ENCODE peak calls at places on chromosomes 1 and 21, in eight cellular contexts. R is renal cortical epithelial cell; D is thyroid gland; A is OCI-M1; X is midbrain; Z is substantia nigra; K is activated naive CD4-positive, alpha-beta T cell; Y is activated CD8-positive, alpha-beta memory T cell treated with anti-CD3 and anti-CD28 coated beads, Interleukin-2, amount 10 ng/mL, durations not matched to agents 7 days and 5 days. U is an unnamed sample.

GRCh38 chr1:6342031-6342430 is 51.5 kb downstream of the ACOT7 start:
- DNase-seq in R (no peak), D (no peak), A (no peak), X (no peak), Z (no peak), K (no peak), Y (no peak), U (no peak)

GRCh38 chr1:76303348-76303712 is 228.8 kb downstream of the ST6GALNAC3 start:
- DNase-seq in R (no peak), D (no peak), A (no peak), X (no peak), Z (no peak), K (no peak), Y (no peak), U (no peak)

GRCh38 chr1:65788762-65789161 is 3.9 kb upstream of the PDE4B start:
- DNase-seq in R (no peak), D (no peak), A (no peak), X (no peak), Z (no peak), K (no peak), Y (no peak), U (no peak)

GRCh38 chr1:223887724-223888428 is 42.1 kb upstream of the TP53BP2 start:
- DNase-seq in R (peak), D (peak), A (no peak), X (no peak), Z (no peak), K (no peak), Y (no peak), U (peak)

GRCh38 chr1:234907585-234908457 is 220.8 kb downstream of the TOMM20 start:
- DNase-seq in R (peak), D (no peak), A (no peak), X (no peak), Z (no peak), K (no peak), Y (no peak), U (no peak)

GRCh38 chr1:246302251-246302625 is 204.8 kb downstream of the SMYD3 start:
- DNase-seq in R (no peak), D (no peak), A (no peak), X (no peak), Z (no peak), K (no peak), Y (no peak), U (no peak)

GRCh38 chr21:41589620-41590175 is 81.7 kb upstream of the TMPRSS2 start:
- DNase-seq in R (no peak), D (no peak), A (no peak), X (no peak), Z (no peak), K (no peak), Y (no peak), U (no peak)

GRCh38 chr1:170776777-170777176 is 112.8 kb downstream of the PRRX1 start:
- DNase-seq in R (no peak), D (no peak), A (no peak), X (no peak), Z (no peak), K (no peak), Y (no peak), U (no peak)

GRCh38 chr1:47697616-47698335 is 259.9 kb downstream of the FOXD2 start:
- DNase-seq in R (no peak), D (no peak), A (no peak), X (no peak), Z (no peak), K (no peak), Y (no peak), U (no peak)

GRCh38 chr21:25733859-25734653 is 648 bp downstream of the ATP5PF start:
- DNase-seq in R (peak), D (no peak), A (peak), X (peak), Z (no peak), K (peak), Y (peak), U (peak)

GRCh38 chr1:5993553-5994510 is 1.6 kb upstream of the NPHP4 start:
- DNase-seq in R (no peak), D (no peak), A (peak), X (no peak), Z (no peak), K (no peak), Y (peak), U (no peak)

GRCh38 chr1:200272669-200273068 is 137.2 kb downstream of the ZNF281 start:
- DNase-seq in R (no peak), D (no peak), A (no peak), X (no peak), Z (no peak), K (no peak), Y (no peak), U (no peak)

GRCh38 chr1:203223012-203223775 is 6.3 kb downstream of the CHIT1 start:
- DNase-seq in R (no peak), D (no peak), A (no peak), X (no peak), Z (no peak), K (no peak), Y (no peak), U (no peak)

GRCh38 chr1:16014509-16015482 is 3.0 kb downstream of the HSPB7 start:
- DNase-seq in R (peak), D (peak), A (peak), X (no peak), Z (no peak), K (no peak), Y (no peak), U (no peak)